ENCODE peak calls at places on chromosomes 1 and 21, in ten cellular contexts. G is aorta; U is WTC11; K is activated CD8-positive, alpha-beta memory T cell treated with anti-CD3 and anti-CD28 coated beads, Interleukin-2, amount 10 ng/mL, durations not matched to agents 7 days and 5 days; C is activated B cell treated with CpG ODN at 0.5 μM for 24 hours; Q is heart left ventricle; X is stimulated activated naive CD8-positive, alpha-beta T cell treated with anti-CD3 and anti-CD28 coated beads, Interleukin-15, amount 100 ng/mL, for 72 hours; H is activated T-cell treated with anti-CD3 and anti-CD28 coated beads, Interleukin-2, amount 50 U/mL, for 4 hours; M is psoas muscle; P is effector memory CD8-positive, alpha-beta T cell. Z is an unnamed sample.

GRCh38 chr1:59696421-59697115 is 118.2 kb upstream of the HOOK1 start:
- ATAC-seq in P (no peak), Q (no peak), C (peak), U (no peak), H (no peak), X (peak), G (no peak), K (no peak), M (no peak), Z (peak)

GRCh38 chr1:56301791-56302190 is 277.6 kb downstream of the PLPP3 start:
- ATAC-seq in U (no peak), K (no peak), X (no peak), Q (no peak), C (no peak), G (no peak), P (no peak), H (no peak), M (no peak), Z (no peak)

GRCh38 chr1:207922554-207922953 is 11.6 kb upstream of the CD34 start:
- ATAC-seq in K (no peak), H (no peak), C (no peak), X (no peak), Q (peak), U (no peak), G (peak), M (peak), P (no peak), Z (no peak)

GRCh38 chr1:185419718-185420117 is 102.7 kb upstream of the IVNS1ABP start:
- ATAC-seq in M (no peak), C (no peak), G (no peak), H (no peak), K (no peak), P (no peak), U (no peak), Q (no peak), X (no peak), Z (no peak)

GRCh38 chr1:65758128-65758527 is 34.6 kb upstream of the PDE4B start:
- ATAC-seq in P (no peak), H (no peak), U (no peak), Q (no peak), G (no peak), M (no peak), C (no peak), K (no peak), X (no peak), Z (no peak)

GRCh38 chr21:21715286-21715969 is 717.2 kb downstream of the NCAM2 start:
- ATAC-seq in M (no peak), G (no peak), U (no peak), P (no peak), Q (no peak), X (no peak), K (no peak), C (no peak), H (no peak), Z (no peak)

GRCh38 chr1:151970641-151971040 is 23.0 kb downstream of the S100A10 start:
- ATAC-seq in P (no peak), Q (no peak), H (no peak), X (no peak), C (no peak), G (no peak), K (no peak), U (no peak), M (no peak), Z (no peak)

GRCh38 chr21:17660862-17661261 is 48.2 kb upstream of the BTG3 start:
- ATAC-seq in U (no peak), H (no peak), K (no peak), G (no peak), P (no peak), C (no peak), Q (no peak), M (no peak), X (no peak), Z (no peak)

GRCh38 chr1:41404308-41404755 is 43.1 kb downstream of the FOXO6 start:
- ATAC-seq in Q (no peak), U (peak), X (peak), P (peak), H (peak), M (peak), K (no peak), G (peak), C (no peak), Z (no peak)

GRCh38 chr1:11158291-11158690 is 30.9 kb upstream of the ANGPTL7 start:
- ATAC-seq in M (no peak), X (no peak), H (no peak), P (no peak), U (no peak), Q (no peak), K (no peak), G (no peak), C (no peak), Z (no peak)

GRCh38 chr1:43531453-43531905 is 796 bp downstream of the PTPRF start:
- ATAC-seq in M (no peak), Q (no peak), H (peak), X (peak), K (peak), P (peak), U (peak), C (no peak), G (peak), Z (no peak)

GRCh38 chr21:36926989-36927695 is 39.3 kb downstream of the HLCS start:
- ATAC-seq in X (no peak), U (no peak), G (no peak), H (no peak), M (no peak), K (no peak), P (no peak), C (no peak), Q (no peak), Z (no peak)

GRCh38 chr1:151036356-151036755 is at the start of gene BNIPL:
- ATAC-seq in X (no peak), Q (no peak), C (no peak), U (peak), P (no peak), K (no peak), G (no peak), H (no peak), M (no peak), Z (no peak)

GRCh38 chr1:24108334-24109165 is 3.4 kb downstream of the MYOM3 start:
- ATAC-seq in H (no peak), U (peak), M (peak), X (no peak), G (no peak), K (no peak), P (no peak), Q (no peak), C (no peak), Z (no peak)

GRCh38 chr1:23593556-23594148 is 34.4 kb upstream of the ID3 start:
- ATAC-seq in H (no peak), K (no peak), M (peak), C (peak), Q (no peak), U (no peak), X (no peak), P (no peak), G (no peak), Z (no peak)

GRCh38 chr21:39048064-39048463 is 135.2 kb downstream of the PSMG1 start:
- ATAC-seq in X (no peak), C (no peak), M (no peak), H (no peak), U (peak), P (no peak), G (no peak), K (no peak), Q (no peak), Z (no peak)